ENCODE peak calls at places on chromosomes 7 and 10, in eight cellular contexts. D is activated effector memory CD4-positive, alpha-beta T cell treated with anti-CD3 and anti-CD28 coated beads, Interleukin-2, amount 50 U/mL, for 16 hours; A is HT1080; G is AG04450; R is activated naive CD4-positive, alpha-beta T cell treated with Interleukin-2 at 50 U/mL for 16 hours; N is C1 segment of cervical spinal cord; E is activated CD8-positive, alpha-beta memory T cell treated with anti-CD3 and anti-CD28 coated beads for 24 hours; U is GM23248. S is an unnamed sample.

GRCh38 chr10:17257466-17258321 is 29.7 kb downstream of the VIM start:
- DNase-seq in D (peak), A (peak), G (no peak), R (peak), N (peak), E (peak), U (peak), S (no peak)

GRCh38 chr10:89837173-89838001 is 136.0 kb downstream of the KIF20B start:
- DNase-seq in D (peak), A (no peak), G (no peak), R (peak), N (peak), E (peak), U (peak), S (no peak)

GRCh38 chr10:42638053-42638820 is at the start of gene ZNF33B:
- DNase-seq in D (peak), A (peak), G (peak), R (peak), N (peak), E (peak), U (peak), S (peak)

GRCh38 chr7:117949232-117949631 is 76.0 kb upstream of the CTTNBP2 start:
- DNase-seq in D (no peak), A (peak), G (no peak), R (no peak), N (no peak), E (no peak), U (no peak), S (no peak)

GRCh38 chr7:134018321-134018720 is 108.8 kb upstream of the LRGUK start:
- DNase-seq in D (no peak), A (no peak), G (no peak), R (no peak), N (peak), E (no peak), U (no peak), S (no peak)

GRCh38 chr7:155979994-155980393 is 167.7 kb upstream of the SHH start:
- DNase-seq in D (no peak), A (no peak), G (no peak), R (no peak), N (no peak), E (peak), U (no peak), S (no peak)

GRCh38 chr7:150972094-150972493 is 6.0 kb downstream of the KCNH2 start:
- DNase-seq in D (no peak), A (no peak), G (no peak), R (no peak), N (peak), E (no peak), U (no peak), S (no peak)

GRCh38 chr7:101947899-101948298 is 130.5 kb downstream of the CUX1 start:
- DNase-seq in D (no peak), A (no peak), G (no peak), R (no peak), N (no peak), E (no peak), U (no peak), S (no peak)

GRCh38 chr10:93873427-93874115 is 20.2 kb upstream of the SLC35G1 start:
- DNase-seq in D (no peak), A (no peak), G (no peak), R (no peak), N (no peak), E (no peak), U (peak), S (no peak)

GRCh38 chr7:153581415-153581814 is 470.8 kb upstream of the DPP6 start:
- DNase-seq in D (no peak), A (no peak), G (no peak), R (no peak), N (no peak), E (no peak), U (no peak), S (no peak)